ENCODE peak calls at places on chromosomes 2 and 18, in seven cellular contexts. V is neuronal stem cell; X is transverse colon; J is upper lobe of left lung; D is adrenal gland; R is CD4-positive, CD25-positive, alpha-beta regulatory T cell; Z is breast epithelium. A is an unnamed sample. For H3K4me1, H3K36me3 and H3K9me3, the result is how much of the 10 kb centered on the place peaks cover.

GRCh38 chr2:226676618-226677017 is 123.0 kb downstream of the IRS1 start:
- DNase-seq in V (no peak), X (no peak), J (no peak), D (no peak), R (no peak), Z (no peak), A (no peak)

GRCh38 chr2:205700331-205701132 is 18.2 kb downstream of the NRP2 start:
- DNase-seq in V (no peak), X (peak), J (no peak), D (peak), R (no peak), Z (no peak), A (no peak)

GRCh38 chr2:36963106-36963505 is 3.2 kb downstream of the STRN start:
- DNase-seq in V (no peak), X (no peak), J (no peak), D (no peak), R (no peak), Z (peak), A (no peak)

GRCh38 chr2:100741880-100742814 is 77.8 kb upstream of the NPAS2 start:
- DNase-seq in V (no peak), X (peak), J (no peak), D (no peak), R (no peak), Z (no peak), A (no peak)

GRCh38 chr2:172667926-172668325 is 67.7 kb upstream of the RAPGEF4 start:
- DNase-seq in V (no peak), X (no peak), J (no peak), D (no peak), R (no peak), Z (no peak), A (no peak)

GRCh38 chr2:73448856-73449255 is 63.2 kb downstream of the ALMS1 start:
- DNase-seq in V (no peak), X (no peak), J (no peak), D (no peak), R (no peak), Z (no peak), A (no peak)

GRCh38 chr2:215698566-215698965 is 262.7 kb upstream of the FN1 start:
- DNase-seq in V (no peak), X (no peak), J (no peak), D (no peak), R (no peak), Z (no peak), A (no peak)

GRCh38 chr2:227486688-227487087 is 14.7 kb downstream of the AGFG1 start:
- DNase-seq in V (no peak), X (no peak), J (no peak), D (no peak), R (no peak), Z (no peak), A (no peak)

GRCh38 chr2:203876328-203876727 is 8.8 kb downstream of the CTLA4 start:
- DNase-seq in V (no peak), X (no peak), J (no peak), D (no peak), R (no peak), Z (no peak), A (no peak)

GRCh38 chr2:64391940-64392339 is 62.0 kb upstream of the LGALSL start:
- DNase-seq in V (no peak), X (no peak), J (no peak), D (no peak), R (no peak), Z (no peak), A (no peak)

GRCh38 chr2:234773129-234773528 is 178.7 kb upstream of the SH3BP4 start:
- DNase-seq in V (no peak), X (no peak), J (no peak), D (no peak), R (no peak), Z (no peak), A (no peak)

GRCh38 chr2:17719562-17720371 is 33.8 kb downstream of the SMC6 start:
- DNase-seq in V (no peak), X (no peak), J (no peak), D (no peak), R (no peak), Z (no peak), A (no peak)

GRCh38 chr2:239461551-239462515 is 61.0 kb upstream of the HDAC4 start:
- DNase-seq in V (no peak), X (peak), J (no peak), D (no peak), R (no peak), Z (no peak), A (no peak)

GRCh38 chr2:48759682-48760081 is 4.2 kb upstream of the LHCGR start:
- DNase-seq in V (no peak), X (no peak), J (no peak), D (no peak), R (no peak), Z (no peak), A (no peak)

GRCh38 chr2:190169221-190170072 is 106.9 kb upstream of the MSTN start:
- DNase-seq in V (no peak), X (no peak), J (no peak), D (no peak), R (no peak), Z (no peak), A (no peak)

GRCh38 chr2:241869087-241869961 is at the start of gene RTP5:
- DNase-seq in V (no peak), X (no peak), J (peak), D (no peak), R (no peak), Z (no peak), A (no peak)

GRCh38 chr2:194424683-194425209 is 1232.3 kb upstream of the SLC39A10 start:
- DNase-seq in V (no peak), X (no peak), J (no peak), D (no peak), R (no peak), Z (no peak), A (no peak)

GRCh38 chr2:142944264-142944663 is 66.8 kb downstream of the KYNU start:
- DNase-seq in V (no peak), X (no peak), J (no peak), D (no peak), R (no peak), Z (no peak), A (no peak)

GRCh38 chr2:47127862-47128543 is 27.1 kb downstream of the STPG4 start:
- DNase-seq in V (no peak), X (no peak), J (no peak), D (no peak), R (no peak), Z (no peak), A (no peak)

GRCh38 chr2:26058390-26058789 is 24.5 kb downstream of the RAB10 start:
- DNase-seq in V (no peak), X (no peak), J (no peak), D (no peak), R (no peak), Z (no peak), A (no peak)

GRCh38 chr2:121634354-121635307 is 14.6 kb downstream of the CLASP1 start:
- DNase-seq in V (no peak), X (no peak), J (no peak), D (no peak), R (no peak), Z (no peak), A (no peak)

GRCh38 chr18:39555511-39555910 is 1989.9 kb upstream of the CELF4 start:
- DNase-seq in V (no peak), X (no peak), J (no peak), D (no peak), R (no peak), Z (no peak), A (no peak)

GRCh38 chr18:79506191-79507075 is 110.7 kb downstream of the NFATC1 start:
- DNase-seq in V (no peak), X (peak), J (peak), D (no peak), R (no peak), Z (no peak), A (no peak)

GRCh38 chr2:204849887-204850286 is 304.6 kb downstream of the PARD3B start:
- DNase-seq in V (no peak), X (no peak), J (no peak), D (no peak), R (no peak), Z (no peak), A (no peak)

GRCh38 chr2:236055471-236055870 is 112.7 kb downstream of the GBX2 start:
- DNase-seq in V (no peak), X (no peak), J (peak), D (no peak), R (no peak), Z (no peak), A (no peak)

GRCh38 chr2:46580416-46580815 is 101.1 kb downstream of the TMEM247 start:
- DNase-seq in V (no peak), X (no peak), J (no peak), D (no peak), R (no peak), Z (no peak), A (no peak)

GRCh38 chr18:29874519-29875098 is 1167.9 kb downstream of the DSC3 start:
- DNase-seq in V (peak), X (no peak), J (no peak), D (no peak), R (no peak), Z (no peak), A (no peak)

GRCh38 chr2:234457421-234457820 is 39.5 kb downstream of the ARL4C start:
- DNase-seq in V (no peak), X (no peak), J (no peak), D (no peak), R (no peak), Z (no peak), A (no peak)

GRCh38 chr18:31863103-31863502 is 79.8 kb downstream of the TRAPPC8 start:
- DNase-seq in V (no peak), X (no peak), J (no peak), D (no peak), R (no peak), Z (no peak), A (no peak)

GRCh38 chr2:142840438-142840837 is 37.0 kb upstream of the KYNU start:
- DNase-seq in V (no peak), X (no peak), J (no peak), D (no peak), R (no peak), Z (no peak), A (no peak)

GRCh38 chr2:10160226-10160955 is 37.9 kb downstream of the RRM2 start:
- DNase-seq in V (no peak), X (no peak), J (no peak), D (no peak), R (no peak), Z (no peak), A (no peak)

GRCh38 chr2:210681481-210681880 is 125.1 kb downstream of the CPS1 start:
- DNase-seq in V (no peak), X (no peak), J (no peak), D (no peak), R (no peak), Z (no peak), A (no peak)

GRCh38 chr2:95018861-95019550 is 6.5 kb upstream of the MAL start:
- DNase-seq in V (no peak), X (no peak), J (no peak), D (no peak), R (no peak), Z (no peak), A (no peak)

GRCh38 chr2:143246815-143247744 is 117.9 kb downstream of the ARHGAP15 start:
- DNase-seq in V (no peak), X (peak), J (peak), D (no peak), R (no peak), Z (no peak), A (no peak)

GRCh38 chr2:119734051-119734450 is 25.7 kb upstream of the PTPN4 start:
- DNase-seq in V (no peak), X (no peak), J (no peak), D (no peak), R (no peak), Z (no peak), A (no peak)

GRCh38 chr2:12701786-12702660 is 14.7 kb upstream of the TRIB2 start:
- DNase-seq in V (no peak), X (no peak), J (no peak), D (no peak), R (no peak), Z (no peak), A (no peak)

GRCh38 chr2:2647156-2647555 is 316.1 kb upstream of the MYT1L start:
- DNase-seq in V (no peak), X (no peak), J (no peak), D (no peak), R (no peak), Z (no peak), A (no peak)

GRCh38 chr2:203623104-203623503 is 83.3 kb upstream of the CD28 start:
- DNase-seq in V (no peak), X (no peak), J (no peak), D (no peak), R (no peak), Z (no peak), A (no peak)

GRCh38 chr2:101817488-101817887 is 120.0 kb downstream of the MAP4K4 start:
- DNase-seq in V (no peak), X (no peak), J (no peak), D (no peak), R (no peak), Z (no peak), A (no peak)

GRCh38 chr2:101815154-101815553 is 117.6 kb downstream of the MAP4K4 start:
- DNase-seq in V (no peak), X (no peak), J (no peak), D (no peak), R (no peak), Z (no peak), A (no peak)

GRCh38 chr2:101814752-101815151 is 117.2 kb downstream of the MAP4K4 start:
- DNase-seq in V (no peak), X (no peak), J (no peak), D (no peak), R (no peak), Z (no peak), A (no peak)

GRCh38 chr2:101815739-101816391 is 118.4 kb downstream of the MAP4K4 start:
- DNase-seq in V (no peak), X (no peak), J (no peak), D (no peak), R (no peak), Z (no peak), A (no peak)

GRCh38 chr2:101816598-101816997 is 119.1 kb downstream of the MAP4K4 start:
- DNase-seq in V (no peak), X (no peak), J (no peak), D (no peak), R (no peak), Z (no peak), A (no peak)
- H3K4me1 ChIP-seq in V (under half), X (under half), J (under half), D (under half), R (under half), Z (under half), A (half or more)

GRCh38 chr2:8819948-8820347 is 17.5 kb downstream of the KIDINS220 start:
- DNase-seq in V (no peak), X (no peak), J (peak), D (no peak), R (no peak), Z (no peak), A (no peak)
- H3K36me3 ChIP-seq in V (under half), X (under half), J (under half), D (under half), R (half or more), Z (under half), A (under half)

GRCh38 chr2:96895709-96896651 is 26.1 kb upstream of the SEMA4C start:
- DNase-seq in V (no peak), X (no peak), J (peak), D (no peak), R (no peak), Z (no peak), A (no peak)
- H3K9me3 ChIP-seq in V (under half), X (under half), J (under half), D (under half), R (under half), Z (under half), A (under half)

DNA sequence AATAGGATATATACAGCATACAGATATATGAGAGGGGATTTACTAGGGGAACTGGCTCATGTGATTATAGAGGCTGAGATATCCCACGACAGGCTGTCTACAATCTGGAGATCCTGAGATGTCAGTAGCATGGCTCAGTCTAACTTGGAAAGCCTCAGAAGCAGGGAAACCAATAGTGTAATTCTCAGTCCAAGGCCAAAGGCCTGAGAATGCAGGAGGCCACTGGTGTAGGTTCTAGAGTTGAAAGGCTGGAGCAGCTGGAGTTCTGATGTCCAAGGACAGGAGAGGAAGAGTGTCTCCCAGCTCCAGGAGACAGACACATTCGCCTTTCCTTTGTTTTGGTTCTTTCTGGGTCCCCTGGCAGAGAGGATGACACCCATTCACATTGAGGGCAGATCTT is 20.1 kb upstream of the CCBE1 start:
- DNase-seq in V (no peak), X (no peak), J (no peak), D (no peak), R (no peak), Z (no peak), A (no peak)
- H3K4me1 ChIP-seq in V (under half), X (under half), J (under half), D (under half), R (under half), Z (under half), A (under half)

GRCh38 chr2:38862481-38862880 is 13.3 kb downstream of the DHX57 start:
- DNase-seq in V (no peak), X (no peak), J (no peak), D (no peak), R (no peak), Z (no peak), A (no peak)
- H3K36me3 ChIP-seq in V (under half), X (under half), J (under half), D (under half), R (half or more), Z (under half), A (under half)

GRCh38 chr2:168207861-168208260 is 39.5 kb downstream of the STK39 start:
- DNase-seq in V (no peak), X (no peak), J (no peak), D (no peak), R (no peak), Z (no peak), A (no peak)
- H3K9me3 ChIP-seq in V (under half), X (under half), J (under half), D (under half), R (under half), Z (under half), A (under half)

GRCh38 chr2:85774126-85774978 is 20.6 kb downstream of the ATOH8 start:
- DNase-seq in V (no peak), X (no peak), J (no peak), D (no peak), R (no peak), Z (no peak), A (no peak)
- H3K4me1 ChIP-seq in V (under half), X (half or more), J (half or more), D (under half), R (under half), Z (under half), A (under half)

GRCh38 chr2:223882715-223883114 is 45.3 kb upstream of the AP1S3 start:
- DNase-seq in V (no peak), X (no peak), J (no peak), D (no peak), R (no peak), Z (no peak), A (no peak)

GRCh38 chr2:223888251-223888650 is 50.9 kb upstream of the AP1S3 start:
- DNase-seq in V (no peak), X (no peak), J (no peak), D (no peak), R (no peak), Z (no peak), A (no peak)

GRCh38 chr2:223889133-223889769 is 51.9 kb upstream of the AP1S3 start:
- DNase-seq in V (no peak), X (no peak), J (no peak), D (no peak), R (no peak), Z (no peak), A (no peak)

GRCh38 chr2:223884399-223884798 is 47.0 kb upstream of the AP1S3 start:
- DNase-seq in V (no peak), X (no peak), J (no peak), D (no peak), R (no peak), Z (no peak), A (no peak)

GRCh38 chr2:223887127-223887526 is 49.7 kb upstream of the AP1S3 start:
- DNase-seq in V (no peak), X (no peak), J (no peak), D (no peak), R (no peak), Z (peak), A (no peak)
- H3K36me3 ChIP-seq in V (under half), X (under half), J (under half), D (under half), R (under half), Z (under half), A (under half)

DNA sequence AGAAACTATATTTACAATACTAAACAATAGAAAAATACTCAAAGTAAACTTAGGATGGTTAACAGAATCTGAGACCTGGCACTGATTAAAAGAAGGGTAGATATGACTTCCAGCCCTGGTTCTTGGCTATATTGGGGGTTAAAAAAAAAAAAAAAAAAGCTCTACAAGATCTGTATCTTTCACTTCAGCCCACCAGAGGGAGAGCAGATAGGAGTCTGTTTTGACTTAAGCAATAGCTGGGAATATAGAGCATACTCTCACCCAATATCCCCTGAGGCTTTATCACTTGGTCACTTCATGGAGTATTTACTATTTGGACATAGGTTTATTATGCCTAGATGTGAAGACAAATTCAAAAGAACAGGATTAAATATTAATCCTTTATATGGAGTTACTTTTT is 598.9 kb upstream of the LINC00305 start:
- DNase-seq in V (no peak), X (no peak), J (no peak), D (no peak), R (no peak), Z (no peak), A (no peak)
- H3K9me3 ChIP-seq in V (under half), X (under half), J (under half), D (under half), R (under half), Z (under half), A (under half)